ENCODE peak calls at places on chromosomes 12 and 14, in six cellular contexts. O, X, D, P, H and G are unnamed samples. For H3K79me2, the result is how much of the 10 kb centered on the place peaks cover.

GRCh38 chr12:58959639-58960300 is 39.5 kb upstream of the LRIG3 start:
- DNase-seq in O (no peak), X (no peak), D (no peak), P (no peak), H (no peak), G (no peak)

GRCh38 chr14:60532442-60532841 is 23.5 kb downstream of the SIX6 start:
- DNase-seq in O (no peak), X (no peak), D (peak), P (no peak), H (no peak), G (no peak)

GRCh38 chr14:101734241-101734847 is 27.2 kb upstream of the PPP2R5C start:
- DNase-seq in O (no peak), X (no peak), D (peak), P (no peak), H (no peak), G (peak)

GRCh38 chr12:58443273-58443980 is 476.9 kb downstream of the LRIG3 start:
- DNase-seq in O (peak), X (peak), D (peak), P (peak), H (peak), G (no peak)

GRCh38 chr14:100842799-100843198 is 16.9 kb downstream of the MEG3 start:
- DNase-seq in O (no peak), X (no peak), D (no peak), P (no peak), H (no peak), G (peak)

GRCh38 chr14:80055912-80056801 is 155.1 kb downstream of the DIO2 start:
- DNase-seq in O (peak), X (peak), D (peak), P (peak), H (peak), G (no peak)

GRCh38 chr14:23884541-23884904 is 69.0 kb upstream of the DHRS4 start:
- DNase-seq in O (no peak), X (no peak), D (no peak), P (no peak), H (no peak), G (no peak)

GRCh38 chr14:55530464-55530863 is 49.5 kb upstream of the KTN1 start:
- DNase-seq in O (no peak), X (no peak), D (no peak), P (no peak), H (no peak), G (no peak)

GRCh38 chr12:98856897-98857540 is 211.9 kb downstream of the APAF1 start:
- DNase-seq in O (no peak), X (peak), D (no peak), P (peak), H (no peak), G (no peak)

GRCh38 chr12:64682572-64683277 is 72.4 kb downstream of the RASSF3 start:
- DNase-seq in O (peak), X (no peak), D (no peak), P (peak), H (peak), G (no peak)

DNA sequence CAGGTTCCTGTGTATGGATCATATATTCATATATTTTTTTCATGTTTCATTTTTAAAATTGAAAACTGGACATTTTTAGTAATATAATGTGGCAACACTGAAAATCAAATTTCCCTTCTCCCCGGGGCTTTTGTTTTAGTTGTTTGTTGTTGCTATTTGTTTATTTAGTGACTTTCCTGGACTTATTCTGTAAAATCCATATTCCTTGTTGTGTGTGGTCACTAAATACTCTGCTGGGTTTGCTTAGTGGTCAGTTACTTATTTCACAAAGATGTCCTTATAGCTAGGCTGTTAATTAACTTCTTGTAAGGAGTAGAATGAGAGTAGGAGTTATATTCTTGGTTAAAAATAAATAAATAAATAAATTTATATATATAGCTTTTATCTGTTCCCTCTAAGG is 121.6 kb upstream of the MED13L start:
- DNase-seq in O (no peak), X (no peak), D (no peak), P (no peak), H (no peak), G (no peak)
- H3K79me2 ChIP-seq in O (under half), X (under half), D (under half), P (under half), H (under half), G (under half)

DNA sequence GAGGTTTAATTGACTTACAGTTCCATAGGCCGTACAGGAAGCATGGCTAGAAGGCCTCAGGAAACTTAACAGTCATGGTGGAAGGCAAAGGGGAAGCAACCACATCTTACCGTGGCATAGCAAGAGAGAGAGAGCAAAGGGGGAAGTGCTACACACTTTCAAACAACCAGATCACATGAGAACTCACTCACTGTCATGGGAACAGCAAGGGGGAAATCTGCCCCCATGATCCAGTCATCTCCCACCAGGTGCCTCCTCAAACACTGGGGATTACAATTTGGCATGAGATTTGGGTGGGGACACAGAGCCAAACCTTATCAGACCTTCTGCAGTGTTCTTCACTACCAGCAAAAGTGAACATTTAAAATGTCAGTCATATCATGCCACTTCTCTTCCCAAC is 58.9 kb downstream of the USP15 start:
- DNase-seq in O (no peak), X (no peak), D (no peak), P (no peak), H (no peak), G (no peak)
- H3K79me2 ChIP-seq in O (under half), X (under half), D (under half), P (under half), H (under half), G (under half)

GRCh38 chr12:96256672-96257361 is 62.6 kb downstream of the ELK3 start:
- DNase-seq in O (no peak), X (no peak), D (no peak), P (no peak), H (no peak), G (no peak)

GRCh38 chr12:96261557-96261956 is 67.4 kb downstream of the ELK3 start:
- DNase-seq in O (no peak), X (no peak), D (no peak), P (no peak), H (peak), G (no peak)

GRCh38 chr12:96257550-96258392 is 63.6 kb downstream of the ELK3 start:
- DNase-seq in O (no peak), X (no peak), D (no peak), P (no peak), H (peak), G (no peak)

GRCh38 chr12:96260644-96261043 is 66.5 kb downstream of the ELK3 start:
- DNase-seq in O (no peak), X (no peak), D (no peak), P (no peak), H (no peak), G (no peak)

DNA sequence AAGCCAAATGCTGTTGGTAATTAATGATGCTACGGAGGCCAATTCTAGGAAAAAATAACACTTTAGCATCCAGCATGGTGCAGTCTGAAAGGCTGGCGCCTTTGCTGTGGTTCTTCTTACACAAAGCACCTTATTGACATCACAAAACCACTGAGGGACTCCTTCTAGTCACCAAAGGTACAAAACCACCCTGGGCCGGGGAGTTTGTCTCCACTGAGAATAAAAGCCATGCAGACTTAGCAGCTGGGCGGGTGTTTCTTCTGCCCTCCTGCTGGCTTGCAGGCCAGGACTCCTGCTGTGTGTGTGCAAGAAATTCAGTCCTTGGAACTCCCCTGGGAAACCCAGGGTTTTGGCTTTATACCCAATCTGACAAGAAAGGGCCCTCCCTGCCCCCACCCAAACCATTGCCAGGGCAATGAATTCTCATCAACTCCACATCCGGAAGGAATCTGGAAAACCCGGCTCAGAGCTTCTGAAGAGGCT is 64.3 kb downstream of the ELK3 start:
- DNase-seq in O (no peak), X (no peak), D (peak), P (peak), H (peak), G (no peak)
- H3K79me2 ChIP-seq in O (half or more), X (under half), D (half or more), P (under half), H (half or more), G (half or more)

DNA sequence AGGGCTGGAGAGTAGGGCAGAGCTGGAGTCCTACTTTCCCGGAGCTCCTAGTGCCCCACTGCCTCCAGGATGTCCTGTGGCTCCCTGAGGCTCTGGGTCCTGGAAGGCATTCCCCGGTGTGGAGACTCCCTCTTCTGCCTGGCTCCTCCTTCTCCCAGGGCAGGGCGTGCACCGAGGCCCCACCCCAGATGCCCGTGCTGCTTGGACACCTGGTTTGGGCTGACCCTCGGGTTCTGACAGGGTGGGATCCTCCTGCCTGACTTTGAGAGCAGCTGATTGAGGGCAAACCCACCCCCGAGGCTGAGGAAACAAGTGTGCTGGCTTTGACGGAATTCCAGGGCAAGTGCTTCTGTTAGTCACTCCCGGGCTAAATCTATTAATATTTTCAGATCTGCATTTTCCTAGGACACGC is 15.4 kb downstream of the TEAD4 start:
- DNase-seq in O (no peak), X (peak), D (no peak), P (no peak), H (peak), G (peak)
- H3K79me2 ChIP-seq in O (under half), X (under half), D (under half), P (under half), H (under half), G (half or more)

DNA sequence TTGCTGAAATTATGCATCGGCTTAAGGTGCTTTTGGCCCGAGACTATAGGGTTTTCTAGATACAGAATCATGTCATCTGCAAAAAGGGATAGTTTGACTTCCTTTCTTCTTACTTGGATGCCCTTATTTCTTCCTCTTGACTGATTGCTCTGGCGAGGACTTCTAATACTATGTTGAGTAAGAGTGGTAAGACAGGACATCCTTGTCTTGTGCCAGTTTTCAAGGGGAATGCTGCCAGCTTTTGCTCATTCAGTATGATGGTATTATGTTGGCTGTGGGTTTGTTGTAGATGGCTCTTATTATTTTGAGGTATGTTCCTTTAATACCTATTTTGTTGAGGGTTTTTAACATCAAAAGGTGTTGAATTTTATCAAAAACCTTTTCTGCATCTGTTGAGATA is 8.3 kb downstream of the BMAL2 start:
- DNase-seq in O (no peak), X (no peak), D (no peak), P (no peak), H (no peak), G (no peak)
- H3K79me2 ChIP-seq in O (half or more), X (under half), D (half or more), P (under half), H (half or more), G (half or more)

GRCh38 chr12:55893723-55894122 is 34.0 kb downstream of the PYM1 start:
- DNase-seq in O (no peak), X (no peak), D (no peak), P (no peak), H (no peak), G (no peak)

GRCh38 chr12:55891310-55891709 is 36.4 kb downstream of the PYM1 start:
- DNase-seq in O (no peak), X (no peak), D (no peak), P (no peak), H (no peak), G (no peak)
- H3K79me2 ChIP-seq in O (under half), X (under half), D (under half), P (under half), H (under half), G (under half)

GRCh38 chr14:67559639-67560038 is 26.5 kb downstream of the PLEKHH1 start:
- DNase-seq in O (no peak), X (no peak), D (no peak), P (no peak), H (no peak), G (no peak)
- H3K79me2 ChIP-seq in O (under half), X (under half), D (under half), P (under half), H (under half), G (under half)